ENCODE peak calls at places on chromosomes 13 and 19, in five cellular contexts. F is stomach, P is adrenal gland, A is IMR-90, J is heart left ventricle. K is an unnamed sample.

GRCh38 chr19:19053508-19054314 is 10.1 kb upstream of the SLC25A42 start:
- DNase-seq in F (peak), P (peak), A (peak), J (peak), K (peak)

GRCh38 chr13:32214073-32214472 is 101.1 kb downstream of the ZAR1L start:
- DNase-seq in F (no peak), P (no peak), A (no peak), J (no peak), K (no peak)

GRCh38 chr13:63455938-63456337 is 2040.3 kb upstream of the PCDH20 start:
- DNase-seq in F (no peak), P (no peak), A (no peak), J (no peak), K (no peak)

GRCh38 chr19:6738726-6739389 is 622 bp upstream of the TRIP10 start:
- DNase-seq in F (peak), P (peak), A (peak), J (peak), K (peak)

GRCh38 chr13:78827471-78827870 is 168.5 kb upstream of the OBI1 start:
- DNase-seq in F (no peak), P (no peak), A (no peak), J (no peak), K (no peak)

GRCh38 chr19:10508707-10509106 is 5.6 kb upstream of the KEAP1 start:
- DNase-seq in F (no peak), P (no peak), A (peak), J (no peak), K (no peak)

GRCh38 chr13:93289842-93290241 is 63.2 kb downstream of the GPC6 start:
- DNase-seq in F (no peak), P (no peak), A (no peak), J (no peak), K (no peak)

GRCh38 chr13:72920097-72920496 is 138.2 kb downstream of the PIBF1 start:
- DNase-seq in F (no peak), P (no peak), A (peak), J (peak), K (no peak)

GRCh38 chr19:6076675-6077463 is 33.4 kb downstream of the RFX2 start:
- DNase-seq in F (no peak), P (peak), A (peak), J (no peak), K (no peak)

GRCh38 chr13:27959976-27960361 is 9.1 kb downstream of the CDX2 start:
- DNase-seq in F (no peak), P (no peak), A (no peak), J (no peak), K (no peak)

GRCh38 chr19:1992759-1993260 is 22.7 kb downstream of the BTBD2 start:
- DNase-seq in F (no peak), P (no peak), A (no peak), J (peak), K (peak)

GRCh38 chr19:18109363-18109730 is 11.8 kb downstream of the MAST3 start:
- DNase-seq in F (no peak), P (no peak), A (no peak), J (no peak), K (no peak)

GRCh38 chr13:114128624-114129522 is 3.5 kb downstream of the RASA3 start:
- DNase-seq in F (peak), P (peak), A (peak), J (peak), K (peak)

GRCh38 chr13:32309812-32310706 is 5.1 kb downstream of the ZAR1L start:
- DNase-seq in F (no peak), P (no peak), A (peak), J (no peak), K (no peak)

GRCh38 chr19:44367024-44367423 is 10.5 kb upstream of the ZNF112 start:
- DNase-seq in F (no peak), P (no peak), A (no peak), J (peak), K (no peak)

GRCh38 chr13:34863360-34864135 is 78.5 kb upstream of the NBEA start:
- DNase-seq in F (no peak), P (no peak), A (peak), J (no peak), K (no peak)

GRCh38 chr19:16262618-16263017 is 62.0 kb upstream of the KLF2 start:
- DNase-seq in F (peak), P (no peak), A (no peak), J (no peak), K (no peak)

GRCh38 chr13:42363941-42364612 is 92.1 kb downstream of the AKAP11 start:
- DNase-seq in F (no peak), P (no peak), A (peak), J (no peak), K (no peak)

GRCh38 chr13:113667771-113668490 is 912 bp downstream of the GRK1 start:
- DNase-seq in F (peak), P (no peak), A (no peak), J (peak), K (peak)

GRCh38 chr19:18291590-18292459 is 10.4 kb upstream of the JUND start:
- DNase-seq in F (peak), P (peak), A (peak), J (peak), K (peak)

GRCh38 chr19:53076984-53077383 is 26.2 kb downstream of the ZNF160 start:
- DNase-seq in F (no peak), P (peak), A (peak), J (peak), K (peak)

GRCh38 chr13:46728777-46729176 is 68.2 kb downstream of the ESD start:
- DNase-seq in F (no peak), P (no peak), A (no peak), J (no peak), K (no peak)

GRCh38 chr19:2850256-2850925 is 9.1 kb downstream of the ZNF555 start:
- DNase-seq in F (no peak), P (no peak), A (no peak), J (no peak), K (no peak)

GRCh38 chr19:40433391-40434216 is 7.8 kb upstream of the SERTAD1 start:
- DNase-seq in F (peak), P (peak), A (peak), J (peak), K (peak)

GRCh38 chr19:7595466-7596133 is at the start of gene CAMSAP3:
- DNase-seq in F (peak), P (peak), A (no peak), J (no peak), K (no peak)

GRCh38 chr13:112444001-112444311 is 67.8 kb downstream of the SPACA7 start:
- DNase-seq in F (peak), P (peak), A (peak), J (peak), K (peak)

GRCh38 chr13:53788286-53788685 is 759.7 kb downstream of the OLFM4 start:
- DNase-seq in F (no peak), P (no peak), A (no peak), J (no peak), K (no peak)

GRCh38 chr13:37127706-37128241 is 22.3 kb upstream of the CSNK1A1L start:
- DNase-seq in F (no peak), P (no peak), A (peak), J (peak), K (no peak)

GRCh38 chr13:113582841-113583631 is 1.5 kb upstream of the TFDP1 start:
- DNase-seq in F (peak), P (peak), A (no peak), J (peak), K (peak)

GRCh38 chr13:105543742-105544141 is 991.7 kb downstream of the EFNB2 start:
- DNase-seq in F (no peak), P (no peak), A (no peak), J (no peak), K (no peak)

GRCh38 chr19:38850976-38851621 is 1.3 kb upstream of the HNRNPL start:
- DNase-seq in F (no peak), P (no peak), A (no peak), J (peak), K (peak)
- TF ChIP-seq POLR2A in F (no peak), P (no peak), A (no peak), J (no peak), K (no peak)

DNA sequence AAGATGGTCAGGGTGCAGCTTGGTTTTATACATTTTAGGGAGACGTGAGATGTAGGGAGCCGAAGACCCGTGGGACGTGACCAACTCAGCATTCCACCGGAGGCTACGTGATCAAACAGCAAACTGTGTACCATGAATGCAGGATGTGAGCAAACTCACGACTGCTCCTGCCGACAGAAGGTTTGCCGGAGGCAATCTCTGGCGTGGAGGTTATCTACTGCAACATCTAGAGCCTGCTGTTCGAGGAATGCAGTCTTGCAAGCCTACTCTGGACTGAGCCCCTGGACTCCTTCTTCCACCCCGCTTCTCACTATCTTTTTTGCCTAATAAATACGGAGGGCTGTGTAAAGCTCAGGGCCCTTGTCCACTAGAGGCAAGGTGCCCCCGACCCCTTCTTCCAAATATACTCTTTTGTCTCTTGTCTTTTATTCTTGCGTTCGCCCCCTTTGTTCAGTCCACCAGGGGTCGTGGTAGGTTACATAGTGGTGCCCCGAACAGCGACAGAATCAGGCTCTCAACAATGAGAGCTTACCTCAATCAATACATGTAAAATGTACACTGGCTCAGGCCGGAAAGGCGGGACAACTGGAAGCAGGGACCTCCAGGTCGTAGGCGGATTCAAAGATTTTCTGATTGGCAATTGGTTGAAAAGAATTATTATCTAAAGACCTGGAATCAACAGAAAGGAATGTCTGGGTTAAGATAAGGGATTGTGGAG is 8.9 kb upstream of the OR1I1 start:
- DNase-seq in F (no peak), P (no peak), A (no peak), J (no peak), K (no peak)
- TF ChIP-seq CTCF in F (no peak), P (no peak), A (no peak), J (no peak), K (no peak)

GRCh38 chr19:797528-798414 is 519 bp downstream of the PTBP1 start:
- DNase-seq in F (peak), P (peak), A (peak), J (peak), K (peak)

GRCh38 chr19:800360-801029 is 3.2 kb downstream of the PTBP1 start:
- DNase-seq in F (peak), P (peak), A (no peak), J (peak), K (peak)

GRCh38 chr19:796692-797527 is at the start of gene PTBP1:
- DNase-seq in F (peak), P (peak), A (peak), J (peak), K (peak)

GRCh38 chr19:799076-799881 is 2.0 kb downstream of the PTBP1 start:
- DNase-seq in F (no peak), P (peak), A (peak), J (peak), K (no peak)

GRCh38 chr19:798415-799075 is 1.3 kb downstream of the PTBP1 start:
- DNase-seq in F (no peak), P (no peak), A (no peak), J (peak), K (no peak)
- TF ChIP-seq POLR2A in F (no peak), P (no peak), A (no peak), J (no peak), K (no peak)

DNA sequence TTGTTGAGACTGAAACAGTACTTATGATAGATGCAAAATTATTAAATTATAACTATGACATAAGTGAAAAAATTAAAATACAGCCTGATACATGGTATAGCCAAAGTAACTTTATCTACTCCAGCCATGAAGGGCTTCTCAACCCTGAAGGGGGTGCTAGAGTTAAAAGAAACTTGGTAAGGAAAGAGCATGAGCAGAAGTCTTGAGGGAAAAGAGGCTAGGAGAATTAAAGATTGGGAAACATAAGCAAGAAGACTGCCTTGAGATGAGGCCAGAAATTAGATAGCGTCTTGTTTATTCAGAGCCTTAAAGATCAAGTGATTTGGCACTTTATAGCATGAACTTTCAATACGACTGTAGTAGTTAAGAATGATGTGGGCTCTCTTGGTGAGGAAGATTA is 385.5 kb upstream of the PRR20A start:
- DNase-seq in F (no peak), P (no peak), A (no peak), J (no peak), K (no peak)
- TF ChIP-seq CTCF in F (no peak), P (no peak), A (no peak), J (peak), K (no peak)

GRCh38 chr13:77502104-77502720 is 33.3 kb upstream of the SCEL start:
- DNase-seq in F (no peak), P (no peak), A (no peak), J (no peak), K (no peak)

GRCh38 chr13:77494226-77494625 is 41.3 kb upstream of the SCEL start:
- DNase-seq in F (no peak), P (no peak), A (no peak), J (no peak), K (no peak)

GRCh38 chr13:77503398-77503797 is 32.1 kb upstream of the SCEL start:
- DNase-seq in F (no peak), P (no peak), A (no peak), J (no peak), K (no peak)

GRCh38 chr13:77500094-77500493 is 35.4 kb upstream of the SCEL start:
- DNase-seq in F (no peak), P (no peak), A (no peak), J (no peak), K (no peak)
- TF ChIP-seq POLR2A in F (no peak), P (no peak), A (no peak), J (no peak), K (no peak)

GRCh38 chr13:109835321-109835720 is 48.9 kb upstream of the IRS2 start:
- DNase-seq in F (no peak), P (no peak), A (peak), J (no peak), K (no peak)
- TF ChIP-seq CTCF in F (no peak), P (no peak), A (no peak), J (no peak), K (no peak)

DNA sequence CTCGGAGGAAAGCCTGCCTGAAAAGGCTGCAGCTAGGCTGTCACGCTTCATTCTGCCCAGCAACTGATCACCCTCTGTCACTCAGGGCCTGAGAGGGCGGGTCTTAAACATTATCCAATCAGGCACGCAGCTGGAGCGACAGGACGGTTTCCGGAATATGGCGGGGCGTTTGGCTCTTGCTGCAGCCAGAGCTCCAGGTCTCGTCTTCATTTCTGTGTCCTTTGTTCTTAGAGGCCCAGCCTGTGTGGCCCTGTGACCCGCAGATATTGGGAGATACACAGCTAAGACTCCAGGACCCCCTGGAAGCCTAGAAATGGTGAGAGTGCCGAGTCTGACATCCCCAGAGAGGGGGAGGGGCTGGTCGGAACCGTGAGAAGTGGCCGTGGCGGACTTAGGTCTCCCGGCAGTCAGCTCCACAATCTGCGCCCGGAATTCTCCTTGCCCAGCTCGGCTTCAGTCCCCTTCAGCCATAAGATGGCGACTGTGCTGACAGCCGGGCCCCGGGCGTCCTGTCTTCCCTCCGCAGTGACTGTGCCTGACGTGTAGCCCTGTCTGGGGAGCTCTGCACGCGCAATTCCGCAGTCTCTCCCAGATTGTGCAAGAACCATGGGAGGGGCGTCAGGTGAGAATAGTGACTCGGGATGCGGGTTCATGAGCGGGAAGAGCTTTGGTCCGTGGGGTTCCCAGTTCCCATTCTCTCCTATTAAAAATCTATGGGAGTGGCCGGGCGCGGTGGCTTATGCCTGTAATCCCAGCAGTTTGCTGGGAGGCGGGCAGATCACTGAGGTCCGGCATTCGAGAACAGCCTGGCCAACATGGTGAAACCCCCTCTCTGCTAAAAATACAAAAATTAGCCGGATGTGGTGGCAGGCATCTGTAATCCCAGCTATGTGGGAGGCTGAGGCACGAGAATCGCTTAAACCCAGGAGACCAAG is at the start of gene ZNF429:
- DNase-seq in F (peak), P (peak), A (peak), J (peak), K (peak)
- TF ChIP-seq POLR2A in F (no peak), P (peak), A (peak), J (peak), K (peak)

DNA sequence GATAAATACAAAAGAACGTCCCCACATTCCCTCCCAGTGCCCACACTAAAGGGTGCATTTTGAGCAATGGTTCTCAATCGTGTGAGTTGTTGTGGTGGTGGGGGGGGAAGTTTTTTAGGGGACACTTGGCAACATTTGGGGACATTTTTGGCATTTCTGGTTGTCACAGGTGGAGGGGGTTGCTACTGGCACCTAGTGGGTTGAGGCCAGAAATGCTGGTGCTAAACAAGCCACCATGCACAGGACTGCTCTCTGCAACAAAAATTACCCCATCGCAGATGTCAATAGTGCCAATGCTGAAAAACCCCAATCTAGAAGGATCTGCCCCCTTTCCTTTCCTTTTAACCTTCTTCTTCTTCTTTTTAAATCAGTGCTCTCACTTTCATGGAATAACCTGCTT is 453.3 kb downstream of the TSHZ3 start:
- DNase-seq in F (no peak), P (no peak), A (no peak), J (no peak), K (no peak)
- TF ChIP-seq CTCF in F (no peak), P (no peak), A (no peak), J (no peak), K (no peak)